ENCODE peak calls at places on chromosomes 2 and 18, in five cellular contexts. V, E, C, W and Y are unnamed samples.

GRCh38 chr2:9966491-9967022 is 15.1 kb downstream of the GRHL1 start:
- DNase-seq in C (no peak), V (no peak), W (no peak), E (no peak), Y (no peak)

GRCh38 chr18:24262097-24262496 is 123.2 kb downstream of the CABYR start:
- DNase-seq in W (no peak), V (no peak), E (no peak), C (no peak), Y (no peak)

GRCh38 chr2:163673522-163673921 is 62.3 kb downstream of the FIGN start:
- DNase-seq in V (no peak), E (no peak), C (no peak), W (no peak), Y (no peak)

GRCh38 chr2:871175-871727 is 79.4 kb upstream of the SNTG2 start:
- DNase-seq in V (no peak), C (no peak), W (no peak), E (peak; percentile 21), Y (no peak)

GRCh38 chr2:236526459-236527197 is 43.0 kb upstream of the ACKR3 start:
- DNase-seq in E (no peak), C (no peak), W (no peak), V (no peak), Y (no peak)

GRCh38 chr2:177599072-177599688 is 206.6 kb downstream of the AGPS start:
- DNase-seq in C (no peak), E (no peak), W (no peak), V (no peak), Y (no peak)

GRCh38 chr2:173090973-173091660 is 15.5 kb downstream of the MAP3K20 start:
- DNase-seq in C (no peak), W (peak; percentile 71), V (no peak), E (peak; percentile 34), Y (no peak)

GRCh38 chr2:23693606-23693951 is 233.3 kb downstream of the ATAD2B start:
- DNase-seq in W (peak; percentile 34), V (no peak), E (no peak), C (no peak), Y (no peak)

GRCh38 chr2:125471963-125472362 is 1184.0 kb upstream of the GYPC start:
- DNase-seq in C (no peak), W (no peak), E (peak; percentile 87), V (no peak), Y (no peak)

GRCh38 chr2:40488101-40488598 is 36.3 kb upstream of the SLC8A1 start:
- DNase-seq in W (no peak), V (no peak), E (no peak), C (peak; percentile 35), Y (no peak)

GRCh38 chr18:74906189-74906588 is 302.8 kb downstream of the PTGR3 start:
- DNase-seq in E (no peak), V (no peak), W (no peak), C (no peak), Y (no peak)

GRCh38 chr2:10960606-10961489 is 49.1 kb downstream of the KCNF1 start:
- DNase-seq in C (no peak), E (peak; percentile 41), W (no peak), V (no peak), Y (no peak)

GRCh38 chr2:72326759-72327158 is 179.1 kb upstream of the CYP26B1 start:
- DNase-seq in E (no peak), C (no peak), W (no peak), V (no peak), Y (no peak)

GRCh38 chr2:96832751-96833507 is 10.9 kb downstream of the ANKRD23 start:
- DNase-seq in V (peak; percentile 71), W (peak; percentile 91), C (no peak), E (peak; percentile 93), Y (no peak)

GRCh38 chr2:128901572-128902391 is 583.1 kb upstream of the HS6ST1 start:
- DNase-seq in V (no peak), C (no peak), W (no peak), E (no peak), Y (no peak)

GRCh38 chr2:196478588-196478987 is 160.9 kb upstream of the CCDC150 start:
- DNase-seq in C (no peak), E (no peak), V (no peak), W (no peak), Y (no peak)

GRCh38 chr2:190879474-190880373 is 897 bp upstream of the GLS start:
- DNase-seq in W (no peak), C (no peak), E (no peak), V (no peak), Y (no peak)

GRCh38 chr2:195710407-195710806 is 53.4 kb downstream of the SLC39A10 start:
- DNase-seq in C (no peak), E (no peak), W (no peak), V (no peak), Y (peak; percentile 22)

GRCh38 chr2:181972431-181973190 is 13.0 kb upstream of the PPP1R1C start:
- DNase-seq in C (no peak), V (no peak), E (no peak), W (no peak), Y (no peak)

GRCh38 chr2:66748939-66749338 is 314.0 kb downstream of the MEIS1 start:
- DNase-seq in V (no peak), E (no peak), C (no peak), W (no peak), Y (no peak)

GRCh38 chr2:177245010-177245422 is 19.5 kb downstream of the NFE2L2 start:
- DNase-seq in V (no peak), C (no peak), E (no peak), W (no peak), Y (peak; percentile 81)

GRCh38 chr2:171726841-171727460 is 39.7 kb downstream of the DYNC1I2 start:
- DNase-seq in W (no peak), C (no peak), E (no peak), V (no peak), Y (peak; percentile 50)

GRCh38 chr18:33022370-33022769 is 249.5 kb upstream of the KLHL14 start:
- DNase-seq in V (no peak), W (no peak), C (no peak), E (no peak), Y (no peak)

GRCh38 chr18:9835796-9836195 is 50.0 kb upstream of the TXNDC2 start:
- DNase-seq in C (no peak), V (no peak), E (peak; percentile 21), W (no peak), Y (no peak)

GRCh38 chr18:2932247-2933181 is 80.4 kb downstream of the LPIN2 start:
- DNase-seq in C (no peak), V (no peak), W (no peak), E (peak; percentile 55), Y (no peak)

GRCh38 chr2:28273751-28274150 is 118.9 kb upstream of the FOSL2 start:
- DNase-seq in E (no peak), C (no peak), V (no peak), W (no peak), Y (no peak)

GRCh38 chr2:95270541-95271081 is 3.6 kb upstream of the PROM2 start:
- DNase-seq in C (no peak), W (no peak), E (peak; percentile 7), V (peak; percentile 38), Y (no peak)

GRCh38 chr2:82182270-82182669 is 1877.7 kb upstream of the LRRTM1 start:
- DNase-seq in W (no peak), V (no peak), C (peak; percentile 2), E (no peak), Y (no peak)

GRCh38 chr18:49031511-49032188 is 80.9 kb upstream of the SMAD7 start:
- DNase-seq in W (peak; percentile 55), V (peak; percentile 56), C (no peak), E (no peak), Y (no peak)

GRCh38 chr2:77008925-77009706 is 513.1 kb downstream of the LRRTM4 start:
- DNase-seq in W (no peak), C (no peak), V (no peak), E (no peak), Y (no peak)

GRCh38 chr2:121242976-121243375 is 42.0 kb downstream of the TFCP2L1 start:
- DNase-seq in W (no peak), C (no peak), E (no peak), V (no peak), Y (no peak)

GRCh38 chr2:223399357-223399957 is 202.7 kb downstream of the SCG2 start:
- DNase-seq in C (no peak), E (no peak), V (no peak), W (no peak), Y (no peak)

GRCh38 chr2:193112986-193113385 is 918.3 kb upstream of the TMEFF2 start:
- DNase-seq in E (no peak), V (no peak), C (no peak), W (no peak), Y (no peak)

GRCh38 chr2:74474899-74475298 is 2.4 kb upstream of the MRPL53 start:
- DNase-seq in W (no peak), V (no peak), C (no peak), E (peak; percentile 63), Y (no peak)

GRCh38 chr2:218960196-218961165 is 1.0 kb downstream of the CDK5R2 start:
- DNase-seq in W (no peak), E (no peak), C (no peak), V (no peak), Y (no peak)
- H3K27me3 ChIP-seq in W (peaks cover 91% of the 10 kb centered on the region), E (peaks cover 20% of the 10 kb centered on the region), C (peaks cover 71% of the 10 kb centered on the region), V (peaks cover 49% of the 10 kb centered on the region), Y (peaks cover 40% of the 10 kb centered on the region)

DNA sequence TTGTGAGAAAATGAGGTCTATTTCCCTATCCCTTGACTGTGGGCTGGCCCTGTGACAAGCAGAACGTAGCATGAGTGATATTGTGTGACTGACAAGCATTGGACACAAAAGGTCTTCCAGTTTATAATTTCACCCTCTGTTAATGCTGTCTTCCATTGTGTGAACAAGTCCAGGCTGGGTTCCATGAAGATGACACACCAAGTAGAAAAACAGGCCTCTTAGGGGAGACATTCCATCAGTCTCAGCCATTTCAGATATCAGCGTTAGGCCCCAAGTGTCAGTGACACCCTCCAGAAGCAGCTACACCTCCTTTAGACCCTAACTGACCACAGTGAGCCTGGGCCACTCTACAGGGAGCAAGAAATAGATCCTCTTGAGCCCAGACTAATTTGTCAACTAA is 511.3 kb downstream of the FBXO15 start:
- DNase-seq in V (no peak), E (no peak), C (no peak), W (no peak), Y (no peak)
- TF ChIP-seq CTCF in V (no peak), E (no peak), C (no peak), W (no peak), Y (no peak)

DNA sequence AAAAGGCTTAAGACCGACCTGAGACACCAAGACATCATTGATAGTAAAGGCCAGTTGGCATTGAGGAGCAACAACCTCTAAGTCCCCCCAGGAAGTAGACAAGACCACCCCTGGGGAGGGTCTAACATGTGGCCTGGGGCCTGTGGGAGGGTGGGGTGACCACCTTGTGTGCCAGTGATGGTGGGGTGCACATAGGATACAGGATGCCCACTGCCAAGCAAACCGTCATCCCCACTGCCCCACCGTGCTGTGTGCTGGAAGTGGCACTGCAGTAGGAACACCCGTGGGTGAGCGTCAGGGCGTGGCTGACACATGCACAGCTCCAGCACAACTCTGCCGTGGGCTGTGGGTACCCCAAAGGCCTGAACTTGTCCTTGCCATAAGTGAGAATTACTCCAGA is 84.3 kb upstream of the LGALSL start:
- DNase-seq in W (no peak), E (no peak), C (no peak), V (no peak), Y (no peak)
- H3K27me3 ChIP-seq in W (no peaks in the 10 kb centered on the region), E (no peaks in the 10 kb centered on the region), C (no peaks in the 10 kb centered on the region), V (no peaks in the 10 kb centered on the region), Y (peaks cover 10% of the 10 kb centered on the region)

GRCh38 chr2:154603682-154604081 is 94.8 kb upstream of the KCNJ3 start:
- DNase-seq in E (no peak), C (no peak), V (no peak), W (no peak), Y (no peak)
- TF ChIP-seq CTCF in E (peak; percentile 44), C (no peak), V (no peak), W (no peak), Y (no peak)